ENCODE peak calls at places on chromosomes 6 and 20, in six cellular contexts. G, C, L, I, O and M are unnamed samples.

GRCh38 chr20:10002871-10003270 is 31.9 kb upstream of the ANKEF1 start:
- DNase-seq in O (no peak), G (no peak), L (no peak), I (no peak), C (no peak), M (no peak)

GRCh38 chr6:133590814-133591213 is 298.1 kb upstream of the TCF21 start:
- DNase-seq in C (no peak), I (no peak), O (peak; percentile 76), G (no peak), L (peak; percentile 41), M (no peak)

GRCh38 chr6:160356074-160356754 is 8.0 kb downstream of the SLC22A3 start:
- DNase-seq in O (no peak), C (no peak), G (no peak), L (no peak), I (no peak), M (no peak)

GRCh38 chr6:132404736-132405135 is 3.5 kb upstream of the MOXD1 start:
- DNase-seq in L (peak; percentile 45), O (no peak), C (no peak), G (no peak), I (no peak), M (no peak)

GRCh38 chr6:75563032-75563431 is 38.6 kb upstream of the SENP6 start:
- DNase-seq in O (peak; percentile 65), C (peak; percentile 17), L (peak; percentile 47), G (peak; percentile 48), I (peak; percentile 37), M (peak; percentile 48)

GRCh38 chr6:170225852-170226417 is 64.9 kb downstream of the DLL1 start:
- DNase-seq in I (no peak), C (no peak), L (no peak), O (no peak), G (no peak), M (no peak)

GRCh38 chr20:62492711-62493110 is 16.9 kb upstream of the GATA5 start:
- DNase-seq in G (no peak), L (no peak), I (no peak), C (no peak), O (no peak), M (no peak)

GRCh38 chr6:157987788-157988699 is 6.4 kb downstream of the SYNJ2 start:
- DNase-seq in I (no peak), G (no peak), O (no peak), L (no peak), C (no peak), M (no peak)

GRCh38 chr6:130602151-130602770 is 224.9 kb upstream of the SMLR1 start:
- DNase-seq in I (no peak), L (peak; percentile 98), G (no peak), C (no peak), O (peak; percentile 30), M (peak; percentile 94)

GRCh38 chr6:100382031-100382430 is 82.7 kb downstream of the SIM1 start:
- DNase-seq in O (no peak), C (no peak), L (no peak), I (no peak), G (no peak), M (no peak)

GRCh38 chr20:18404172-18404571 is 62.7 kb downstream of the DZANK1 start:
- DNase-seq in L (no peak), I (no peak), G (no peak), O (no peak), C (no peak), M (no peak)

GRCh38 chr20:38723069-38723981 is 961 bp upstream of the SLC32A1 start:
- DNase-seq in I (no peak), G (peak; percentile 72), L (no peak), C (no peak), O (no peak), M (no peak)

GRCh38 chr20:51532577-51533191 is 9.8 kb downstream of the NFATC2 start:
- DNase-seq in I (no peak), O (no peak), L (peak; percentile 45), G (no peak), C (no peak), M (no peak)

GRCh38 chr20:35368616-35369423 is 43.0 kb downstream of the UQCC1 start:
- DNase-seq in L (no peak), G (no peak), O (no peak), C (no peak), I (no peak), M (no peak)

GRCh38 chr20:440636-441035 is 21.7 kb downstream of the TBC1D20 start:
- DNase-seq in I (no peak), C (no peak), L (peak; percentile 31), O (no peak), G (no peak), M (no peak)

GRCh38 chr6:32182617-32183016 is 1.4 kb downstream of the AGER start:
- DNase-seq in I (no peak), L (no peak), O (no peak), G (no peak), C (no peak), M (no peak)

GRCh38 chr6:12222405-12223366 is 67.5 kb upstream of the EDN1 start:
- DNase-seq in L (no peak), O (no peak), G (no peak), I (no peak), C (no peak), M (no peak)

GRCh38 chr20:23039136-23039875 is 4.2 kb downstream of the SSTR4 start:
- DNase-seq in G (no peak), I (no peak), C (no peak), L (no peak), O (no peak), M (no peak)

GRCh38 chr6:26507658-26508057 is 7.6 kb downstream of the BTN1A1 start:
- DNase-seq in C (no peak), I (no peak), G (no peak), O (no peak), L (no peak), M (no peak)

GRCh38 chr6:148389086-148389485 is 46.4 kb downstream of the SASH1 start:
- DNase-seq in O (no peak), C (no peak), L (no peak), G (no peak), I (no peak), M (no peak)

GRCh38 chr6:148383658-148384417 is 41.2 kb downstream of the SASH1 start:
- DNase-seq in O (no peak), G (no peak), C (no peak), L (no peak), I (no peak), M (no peak)

GRCh38 chr6:148382856-148383255 is 40.2 kb downstream of the SASH1 start:
- DNase-seq in O (no peak), C (no peak), G (no peak), L (peak; percentile 20), I (no peak), M (no peak)

GRCh38 chr6:148388477-148388876 is 45.8 kb downstream of the SASH1 start:
- DNase-seq in C (no peak), G (no peak), I (no peak), O (no peak), L (no peak), M (no peak)

GRCh38 chr6:148385379-148385778 is 42.7 kb downstream of the SASH1 start:
- DNase-seq in I (no peak), G (no peak), L (no peak), O (no peak), C (no peak), M (no peak)
- TF ChIP-seq RAD21 in I (no peak), G (no peak), L (no peak), O (no peak), C (no peak), M (no peak)

DNA sequence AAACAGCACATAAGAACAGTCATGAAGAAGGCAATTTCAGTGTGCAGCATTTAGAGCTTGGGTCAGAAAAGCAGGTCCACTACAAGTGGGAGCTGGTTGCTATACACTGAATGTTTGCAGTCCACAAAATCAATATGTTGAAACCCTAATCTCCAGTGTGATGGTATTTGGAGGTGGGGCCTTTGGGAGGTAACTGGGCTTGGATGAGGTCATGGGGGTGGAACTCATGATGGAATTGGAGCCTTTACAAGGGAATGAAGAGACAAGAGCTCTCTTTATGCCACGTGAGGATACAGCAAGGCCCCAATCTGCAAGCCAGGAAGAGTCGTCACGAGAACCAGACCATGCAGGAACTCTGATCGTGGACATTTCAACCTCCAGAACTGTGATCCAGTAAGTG is 216.7 kb upstream of the SLC35B3 start:
- DNase-seq in O (no peak), G (no peak), I (peak; percentile 80), C (no peak), L (no peak), M (no peak)
- TF ChIP-seq POLR2A in O (no peak), G (no peak), I (no peak), C (no peak), L (no peak), M (no peak)

GRCh38 chr6:24683297-24684296 is 16.7 kb downstream of the ACOT13 start:
- DNase-seq in L (no peak), C (no peak), G (no peak), O (no peak), I (no peak), M (no peak)

GRCh38 chr6:24690561-24690960 is 23.7 kb downstream of the ACOT13 start:
- DNase-seq in C (no peak), I (no peak), L (no peak), G (no peak), O (no peak), M (no peak)

GRCh38 chr6:24689964-24690363 is 23.1 kb downstream of the ACOT13 start:
- DNase-seq in G (no peak), L (no peak), O (no peak), C (no peak), I (no peak), M (no peak)

GRCh38 chr6:24691550-24691949 is 24.7 kb downstream of the ACOT13 start:
- DNase-seq in O (no peak), G (no peak), L (no peak), I (no peak), C (no peak), M (no peak)

DNA sequence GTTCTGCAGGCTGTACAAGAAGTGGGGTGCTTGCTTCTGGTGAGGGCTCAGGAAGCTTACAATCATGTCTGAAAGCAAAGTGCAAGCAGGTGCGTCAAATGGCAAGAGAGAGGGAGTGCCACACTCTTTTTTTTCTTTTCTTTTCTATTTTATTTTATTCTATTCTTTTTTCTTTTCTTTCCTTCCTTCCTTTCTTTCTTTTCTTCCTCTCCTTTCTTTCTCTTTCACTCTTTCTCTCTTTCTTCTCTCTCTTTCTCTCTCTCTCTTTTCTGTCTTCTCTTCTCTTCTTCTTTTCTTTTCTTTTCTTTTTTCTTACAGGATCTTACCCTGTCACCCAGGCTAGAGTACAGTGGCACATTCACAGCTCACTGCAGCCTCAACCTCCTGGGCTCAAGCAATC is 19.5 kb downstream of the ACOT13 start:
- DNase-seq in I (no peak), C (no peak), O (no peak), G (no peak), L (no peak), M (no peak)
- TF ChIP-seq RAD21 in I (no peak), C (no peak), O (no peak), G (no peak), L (no peak), M (no peak)

DNA sequence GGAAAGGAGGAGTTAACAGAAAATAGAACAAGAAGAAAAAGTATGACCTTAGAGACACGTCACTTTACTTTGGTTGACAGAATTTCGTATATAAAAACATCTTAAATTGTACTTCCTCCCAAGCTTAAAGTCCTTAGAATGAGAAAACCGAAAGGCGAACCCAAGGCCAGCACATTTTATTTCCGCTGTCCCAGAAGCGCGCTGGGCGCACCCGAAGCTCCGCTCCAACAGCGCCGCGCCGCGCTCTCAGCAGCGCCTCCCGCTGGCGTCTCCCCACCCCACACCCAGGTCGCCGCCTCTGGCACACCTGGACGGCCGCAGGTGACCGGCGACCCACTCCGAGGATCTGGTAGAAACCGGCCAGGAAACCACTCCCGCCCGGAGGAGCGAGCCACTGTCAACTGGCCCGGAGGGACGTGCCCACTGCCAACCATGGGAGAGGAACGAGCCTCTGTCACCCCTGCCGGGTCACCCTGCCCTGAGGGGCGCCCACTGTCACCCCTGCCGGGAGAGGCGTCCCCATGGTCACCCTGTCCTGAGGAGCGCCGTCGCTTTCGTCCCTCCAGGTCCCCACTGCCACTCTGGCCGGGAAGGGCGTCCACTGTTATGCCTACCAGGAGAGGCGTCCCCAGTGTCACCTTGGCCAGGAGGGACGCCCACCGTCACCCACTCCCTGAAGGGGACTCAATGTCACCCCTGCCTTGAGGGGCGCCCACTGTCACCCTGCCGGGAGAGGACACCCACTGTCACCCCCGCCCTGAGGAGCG is 824 bp downstream of the MPC1 start:
- DNase-seq in I (peak; percentile 58), L (peak; percentile 46), G (peak; percentile 93), C (peak; percentile 80), O (peak; percentile 38), M (peak; percentile 45)
- TF ChIP-seq POLR2A in I (no peak), L (no peak), G (no peak), C (peak; percentile 53), O (no peak), M (no peak)